ENCODE peak calls at places on chromosomes 11 and 22, in ten cellular contexts. I, R, M, Q, O, W, F, Z, A and Y are unnamed samples.
A peak's percentile ranks its signal among the peaks of the same experiment; 100 is the strongest.

GRCh38 chr22:36507518-36508010 is 724 bp upstream of the FOXRED2 start:
- DNase-seq in I (no peak), A (no peak), R (no peak), Q (no peak), F (no peak), M (no peak), O (no peak), Z (no peak), W (no peak), Y (no peak)

GRCh38 chr11:23540101-23540561 is 679.9 kb upstream of the CCDC179 start:
- DNase-seq in R (no peak), M (peak; percentile 63), Q (peak; percentile 58), Z (no peak), W (no peak), A (no peak), I (peak; percentile 61), O (peak; percentile 41), F (peak; percentile 49), Y (peak; percentile 39)

GRCh38 chr22:17742528-17742902 is 31.8 kb downstream of the BID start:
- DNase-seq in O (peak; percentile 85), Q (peak; percentile 91), F (peak; percentile 89), M (peak; percentile 65), A (peak; percentile 18), R (peak; percentile 73), I (peak; percentile 49), W (peak; percentile 59), Z (peak; percentile 50), Y (peak; percentile 70)

GRCh38 chr11:69049490-69049867 is 747 bp downstream of the TPCN2 start:
- DNase-seq in Z (peak; percentile 35), M (no peak), F (peak; percentile 30), I (no peak), W (no peak), A (no peak), O (no peak), R (no peak), Q (no peak), Y (peak; percentile 81)

GRCh38 chr22:21699643-21700042 is 33.8 kb downstream of the PPIL2 start:
- DNase-seq in I (no peak), O (no peak), W (no peak), F (no peak), M (no peak), Z (no peak), A (no peak), Q (no peak), R (no peak), Y (no peak)

GRCh38 chr11:64810891-64811272 is 531 bp upstream of the MEN1 start:
- DNase-seq in F (no peak), A (no peak), O (no peak), M (no peak), Z (peak; percentile 48), R (no peak), Q (peak; percentile 70), I (no peak), W (no peak), Y (no peak)

GRCh38 chr11:46912526-46913150 is 5.7 kb downstream of the LRP4 start:
- DNase-seq in A (no peak), Z (no peak), I (no peak), F (no peak), M (no peak), Q (no peak), W (no peak), R (no peak), O (peak; percentile 27), Y (peak; percentile 78)

GRCh38 chr11:59283825-59284772 is 71.4 kb upstream of the MPEG1 start:
- DNase-seq in Q (peak; percentile 84), M (peak; percentile 34), O (peak; percentile 30), Z (peak; percentile 12), F (peak; percentile 61), A (no peak), I (peak; percentile 38), R (peak; percentile 29), W (peak; percentile 29), Y (peak; percentile 64)

GRCh38 chr11:127919206-127920000 is 668.0 kb downstream of the ETS1 start:
- DNase-seq in R (no peak), Q (no peak), O (no peak), I (peak; percentile 6), Z (no peak), A (no peak), W (no peak), M (peak; percentile 95), F (peak; percentile 49), Y (peak; percentile 29)